ENCODE peak calls at places on chromosomes 11 and 22, in four cellular contexts. One of them, this sample, is unnamed. For H4K20me1, the result is how much of the 10 kb centered on the place peaks cover.

GRCh38 chr22:23716811-23717801 is 26.3 kb downstream of the RGL4 start:
- DNase-seq in HCT116: peak
- DNase-seq in MM.1S: peak
- DNase-seq in hepatocyte: peak
- DNase-seq in this sample: peak

GRCh38 chr22:22422629-22423112 is 85.9 kb downstream of the ZNF280B start:
- DNase-seq in HCT116: peak
- DNase-seq in MM.1S: peak
- DNase-seq in hepatocyte: peak
- DNase-seq in this sample: peak

GRCh38 chr11:827146-827860 is 416 bp upstream of the CRACR2B start:
- DNase-seq in HCT116: no peak
- DNase-seq in MM.1S: peak
- DNase-seq in hepatocyte: peak
- DNase-seq in this sample: no peak

GRCh38 chr11:76763573-76764348 is 19.4 kb upstream of the TSKU start:
- DNase-seq in HCT116: no peak
- DNase-seq in MM.1S: no peak
- DNase-seq in hepatocyte: no peak
- DNase-seq in this sample: peak

GRCh38 chr22:30245181-30245984 is 1.2 kb downstream of the LIF start:
- DNase-seq in HCT116: no peak
- DNase-seq in MM.1S: no peak
- DNase-seq in hepatocyte: peak
- DNase-seq in this sample: peak

GRCh38 chr11:76589477-76589876 is 81.1 kb downstream of the LRRC32 start:
- DNase-seq in HCT116: no peak
- DNase-seq in MM.1S: no peak
- DNase-seq in hepatocyte: no peak
- DNase-seq in this sample: no peak

GRCh38 chr22:29454186-29454745 is 15.9 kb downstream of the RFPL1 start:
- DNase-seq in HCT116: no peak
- DNase-seq in MM.1S: no peak
- DNase-seq in hepatocyte: no peak
- DNase-seq in this sample: no peak

GRCh38 chr22:37559521-37559900 is 769 bp upstream of the CDC42EP1 start:
- DNase-seq in HCT116: no peak
- DNase-seq in MM.1S: no peak
- DNase-seq in hepatocyte: no peak
- DNase-seq in this sample: no peak

GRCh38 chr22:36912694-36913430 is 566 bp upstream of the CSF2RB start:
- DNase-seq in HCT116: no peak
- DNase-seq in MM.1S: no peak
- DNase-seq in hepatocyte: no peak
- DNase-seq in this sample: no peak

GRCh38 chr11:61507962-61508824 is at the start of gene LRRC10B:
- DNase-seq in HCT116: peak
- DNase-seq in MM.1S: no peak
- DNase-seq in hepatocyte: peak
- DNase-seq in this sample: no peak

GRCh38 chr22:41862160-41862529 is 29.2 kb downstream of the SREBF2 start:
- DNase-seq in HCT116: no peak
- DNase-seq in MM.1S: no peak
- DNase-seq in hepatocyte: peak
- DNase-seq in this sample: peak

GRCh38 chr11:2898366-2899079 is 12.9 kb upstream of the CDKN1C start:
- DNase-seq in HCT116: no peak
- DNase-seq in MM.1S: peak
- DNase-seq in hepatocyte: peak
- DNase-seq in this sample: peak

GRCh38 chr22:22465782-22466181 is 42.8 kb downstream of the ZNF280B start:
- DNase-seq in HCT116: no peak
- DNase-seq in MM.1S: no peak
- DNase-seq in hepatocyte: no peak
- DNase-seq in this sample: no peak

GRCh38 chr11:45860348-45860747 is 13.1 kb downstream of the CRY2 start:
- DNase-seq in HCT116: no peak
- DNase-seq in MM.1S: no peak
- DNase-seq in hepatocyte: no peak
- DNase-seq in this sample: no peak

GRCh38 chr22:47598864-47599263 is 836.4 kb downstream of the TBC1D22A start:
- DNase-seq in HCT116: no peak
- DNase-seq in MM.1S: no peak
- DNase-seq in hepatocyte: no peak
- DNase-seq in this sample: no peak

GRCh38 chr11:116791002-116791812 is 472 bp downstream of the APOA5 start:
- DNase-seq in HCT116: peak
- DNase-seq in MM.1S: peak
- DNase-seq in hepatocyte: peak
- DNase-seq in this sample: no peak

GRCh38 chr11:78138694-78139421 is 568 bp downstream of the ALG8 start:
- DNase-seq in HCT116: peak
- DNase-seq in MM.1S: peak
- DNase-seq in hepatocyte: peak
- DNase-seq in this sample: peak

GRCh38 chr11:122505304-122506006 is 150.1 kb upstream of the UBASH3B start:
- DNase-seq in HCT116: peak
- DNase-seq in MM.1S: peak
- DNase-seq in hepatocyte: peak
- DNase-seq in this sample: peak

GRCh38 chr11:116782728-116783127 is 5.1 kb downstream of the ZPR1 start:
- DNase-seq in HCT116: no peak
- DNase-seq in MM.1S: no peak
- DNase-seq in hepatocyte: no peak
- DNase-seq in this sample: peak

GRCh38 chr11:382081-382643 is 11.8 kb upstream of the PKP3 start:
- DNase-seq in HCT116: no peak
- DNase-seq in MM.1S: no peak
- DNase-seq in hepatocyte: no peak
- DNase-seq in this sample: no peak

GRCh38 chr11:114796954-114797721 is 118.8 kb downstream of the NXPE2 start:
- DNase-seq in HCT116: no peak
- DNase-seq in MM.1S: no peak
- DNase-seq in hepatocyte: no peak
- DNase-seq in this sample: no peak

GRCh38 chr11:77171885-77172665 is 44.0 kb downstream of the MYO7A start:
- DNase-seq in HCT116: no peak
- DNase-seq in MM.1S: no peak
- DNase-seq in hepatocyte: peak
- DNase-seq in this sample: no peak

GRCh38 chr11:58075781-58076180 is 45.0 kb downstream of the OR6Q1 start:
- DNase-seq in HCT116: no peak
- DNase-seq in MM.1S: no peak
- DNase-seq in hepatocyte: no peak
- DNase-seq in this sample: peak

GRCh38 chr11:118126082-118126838 is 26.4 kb downstream of the SCN4B start:
- DNase-seq in HCT116: peak
- DNase-seq in MM.1S: no peak
- DNase-seq in hepatocyte: no peak
- DNase-seq in this sample: peak

GRCh38 chr22:48931452-48931851 is 896.2 kb downstream of the BRD1 start:
- DNase-seq in HCT116: no peak
- DNase-seq in MM.1S: no peak
- DNase-seq in hepatocyte: no peak
- DNase-seq in this sample: no peak

GRCh38 chr11:1920128-1920908 is 815 bp downstream of the TNNT3 start:
- DNase-seq in HCT116: no peak
- DNase-seq in MM.1S: no peak
- DNase-seq in hepatocyte: no peak
- DNase-seq in this sample: no peak

GRCh38 chr11:8732748-8733241 is 50.2 kb downstream of the RPL27A start:
- DNase-seq in HCT116: no peak
- DNase-seq in MM.1S: no peak
- DNase-seq in hepatocyte: no peak
- DNase-seq in this sample: peak

GRCh38 chr11:9787981-9788521 is 124.2 kb downstream of the SWAP70 start:
- DNase-seq in HCT116: no peak
- DNase-seq in MM.1S: no peak
- DNase-seq in hepatocyte: no peak
- DNase-seq in this sample: peak

GRCh38 chr11:66338276-66339162 is 2.3 kb upstream of the RIN1 start:
- DNase-seq in HCT116: no peak
- DNase-seq in MM.1S: no peak
- DNase-seq in hepatocyte: no peak
- DNase-seq in this sample: no peak

GRCh38 chr11:13434247-13435205 is 28.5 kb downstream of the BTBD10 start:
- DNase-seq in HCT116: no peak
- DNase-seq in MM.1S: no peak
- DNase-seq in hepatocyte: no peak
- DNase-seq in this sample: no peak

GRCh38 chr11:64102005-64102738 is 63.7 kb downstream of the MACROD1 start:
- DNase-seq in HCT116: no peak
- DNase-seq in MM.1S: no peak
- DNase-seq in hepatocyte: no peak
- DNase-seq in this sample: no peak

GRCh38 chr11:87463486-87464102 is 425.9 kb downstream of the TMEM135 start:
- DNase-seq in HCT116: peak
- DNase-seq in MM.1S: peak
- DNase-seq in hepatocyte: peak
- DNase-seq in this sample: peak

GRCh38 chr11:83521647-83522596 is 235.8 kb upstream of the CCDC90B start:
- DNase-seq in HCT116: no peak
- DNase-seq in MM.1S: no peak
- DNase-seq in hepatocyte: peak
- DNase-seq in this sample: no peak

GRCh38 chr11:78265326-78265725 is 76.6 kb downstream of the USP35 start:
- DNase-seq in HCT116: no peak
- DNase-seq in MM.1S: no peak
- DNase-seq in hepatocyte: no peak
- DNase-seq in this sample: no peak

GRCh38 chr22:29705651-29706050 is 14.2 kb upstream of the CABP7 start:
- DNase-seq in HCT116: no peak
- DNase-seq in MM.1S: no peak
- DNase-seq in hepatocyte: no peak
- DNase-seq in this sample: no peak

GRCh38 chr22:29166180-29166579 is 39.5 kb upstream of the EMID1 start:
- DNase-seq in HCT116: no peak
- DNase-seq in MM.1S: no peak
- DNase-seq in hepatocyte: no peak
- DNase-seq in this sample: no peak

GRCh38 chr11:71245601-71246391 is 6.6 kb downstream of the SHANK2 start:
- DNase-seq in HCT116: no peak
- DNase-seq in MM.1S: no peak
- DNase-seq in hepatocyte: no peak
- DNase-seq in this sample: no peak

GRCh38 chr22:22380098-22381030 is 128.2 kb downstream of the ZNF280B start:
- DNase-seq in HCT116: no peak
- DNase-seq in MM.1S: peak
- DNase-seq in hepatocyte: no peak
- DNase-seq in this sample: no peak

GRCh38 chr11:130868087-130868486 is 48.2 kb downstream of the SNX19 start:
- DNase-seq in HCT116: no peak
- DNase-seq in MM.1S: no peak
- DNase-seq in hepatocyte: no peak
- DNase-seq in this sample: no peak

GRCh38 chr22:27331526-27332281 is 469.9 kb downstream of the MN1 start:
- DNase-seq in HCT116: no peak
- DNase-seq in MM.1S: no peak
- DNase-seq in hepatocyte: peak
- DNase-seq in this sample: no peak
- TF ChIP-seq CTCF in HCT116: peak
- TF ChIP-seq CTCF in MM.1S: peak
- TF ChIP-seq CTCF in hepatocyte: peak
- TF ChIP-seq CTCF in this sample: peak

GRCh38 chr11:37353192-37353591 is 755.2 kb upstream of the RAG2 start:
- DNase-seq in HCT116: no peak
- DNase-seq in MM.1S: no peak
- DNase-seq in hepatocyte: no peak
- DNase-seq in this sample: no peak
- H3K4me2 ChIP-seq in HCT116: no peak
- H3K4me2 ChIP-seq in MM.1S: no peak
- H3K4me2 ChIP-seq in hepatocyte: no peak
- H3K4me2 ChIP-seq in this sample: no peak

GRCh38 chr11:47496808-47497207 is 47.9 kb upstream of the RAPSN start:
- DNase-seq in HCT116: no peak
- DNase-seq in MM.1S: no peak
- DNase-seq in hepatocyte: no peak
- DNase-seq in this sample: no peak
- H4K20me1 ChIP-seq in HCT116: under half
- H4K20me1 ChIP-seq in MM.1S: under half
- H4K20me1 ChIP-seq in hepatocyte: half or more
- H4K20me1 ChIP-seq in this sample: under half

DNA sequence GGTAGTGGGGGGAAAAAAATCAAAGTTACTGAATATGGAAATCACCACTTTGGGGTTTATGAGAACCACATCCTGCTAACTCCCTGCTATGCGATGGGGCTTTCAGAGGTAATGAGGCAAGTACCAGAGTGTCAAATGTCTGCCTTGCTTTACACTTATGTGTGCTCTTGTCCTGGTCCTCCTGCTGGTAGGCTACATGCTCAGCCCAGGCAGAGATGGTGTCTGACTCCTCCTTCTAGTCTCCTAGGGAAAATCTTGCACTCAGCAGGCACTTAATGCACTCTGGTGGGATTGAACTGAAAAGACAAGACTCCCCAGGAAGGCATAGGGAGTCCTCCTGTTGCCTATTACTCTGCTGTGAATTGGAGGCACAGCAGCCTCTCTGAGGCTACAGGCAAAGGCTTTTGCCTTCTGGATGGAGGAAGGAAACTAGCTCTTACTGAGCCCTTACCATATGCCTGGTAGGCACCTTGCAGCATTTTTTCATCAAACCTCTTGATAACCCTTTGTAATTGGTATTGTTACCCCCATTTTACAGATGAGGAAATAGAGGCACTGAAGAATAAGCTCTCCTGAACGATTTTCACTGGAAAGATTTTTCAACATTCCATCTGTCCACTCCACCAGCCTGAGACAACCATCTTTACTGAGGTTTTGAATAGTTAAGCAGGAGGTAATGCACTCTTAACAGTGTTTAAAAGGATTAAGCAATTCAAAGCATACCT is 132.1 kb upstream of the PAX6 start:
- DNase-seq in HCT116: no peak
- DNase-seq in MM.1S: no peak
- DNase-seq in hepatocyte: no peak
- DNase-seq in this sample: no peak
- TF ChIP-seq CTCF in HCT116: no peak
- TF ChIP-seq CTCF in MM.1S: no peak
- TF ChIP-seq CTCF in hepatocyte: no peak
- TF ChIP-seq CTCF in this sample: no peak

GRCh38 chr11:134340354-134340964 is 8.7 kb downstream of the GLB1L2 start:
- DNase-seq in HCT116: no peak
- DNase-seq in MM.1S: no peak
- DNase-seq in hepatocyte: no peak
- DNase-seq in this sample: no peak
- H3K4me2 ChIP-seq in HCT116: peak
- H3K4me2 ChIP-seq in MM.1S: no peak
- H3K4me2 ChIP-seq in hepatocyte: no peak
- H3K4me2 ChIP-seq in this sample: no peak

This sample was measured in mammary epithelial cell.